ENCODE peak calls at places on chromosome 2, in six cellular contexts. X is sigmoid colon, H is A549, S is transverse colon, O is ovary, D is suprapubic skin. J is an unnamed sample.

GRCh38 chr2:43276517-43276931 is 50.1 kb upstream of the ZFP36L2 start:
- DNase-seq in S (no peak), X (no peak), H (no peak), D (peak), O (no peak), J (no peak)

GRCh38 chr2:147456729-147457128 is 388.1 kb upstream of the ACVR2A start:
- DNase-seq in X (no peak), D (no peak), S (no peak), H (no peak), O (no peak), J (no peak)

GRCh38 chr2:235098273-235098672 is 146.5 kb downstream of the SH3BP4 start:
- DNase-seq in D (no peak), H (peak), S (no peak), X (no peak), O (no peak), J (no peak)

GRCh38 chr2:37984589-37984988 is 59.5 kb downstream of the RMDN2 start:
- DNase-seq in X (no peak), H (peak), D (no peak), O (no peak), S (no peak), J (no peak)

GRCh38 chr2:104848526-104848925 is 5.4 kb upstream of the POU3F3 start:
- DNase-seq in H (no peak), O (no peak), X (no peak), D (no peak), S (no peak), J (peak)

GRCh38 chr2:23622466-23622865 is 237.5 kb downstream of the KLHL29 start:
- DNase-seq in X (peak), O (no peak), H (no peak), S (no peak), D (no peak), J (no peak)

GRCh38 chr2:53545159-53546055 is 222.2 kb upstream of the CHAC2 start:
- DNase-seq in O (no peak), D (no peak), H (no peak), X (no peak), S (no peak), J (no peak)

GRCh38 chr2:60550151-60550983 is 3.1 kb downstream of the BCL11A start:
- DNase-seq in H (peak), O (peak), S (peak), D (no peak), X (peak), J (no peak)

GRCh38 chr2:25294573-25295462 is 46.9 kb downstream of the DNMT3A start:
- DNase-seq in X (peak), O (peak), S (peak), D (peak), H (peak), J (no peak)

GRCh38 chr2:180177534-180177933 is 170.4 kb upstream of the CWC22 start:
- DNase-seq in O (no peak), X (no peak), S (no peak), D (no peak), H (no peak), J (no peak)

GRCh38 chr2:98519156-98519555 is 74.5 kb downstream of the INPP4A start:
- DNase-seq in X (peak), S (no peak), D (no peak), H (no peak), O (no peak), J (no peak)

GRCh38 chr2:217993817-217994459 is 8.9 kb downstream of the TNS1 start:
- DNase-seq in O (peak), S (peak), X (peak), D (peak), H (peak), J (no peak)

GRCh38 chr2:62370304-62371250 is 135.4 kb downstream of the TMEM17 start:
- DNase-seq in S (no peak), D (no peak), X (no peak), H (no peak), O (no peak), J (no peak)

GRCh38 chr2:232260075-232260474 is 118.5 kb upstream of the ALPP start:
- DNase-seq in D (no peak), S (no peak), X (peak), H (no peak), O (no peak), J (no peak)

GRCh38 chr2:10239561-10239967 is 63.1 kb upstream of the HPCAL1 start:
- DNase-seq in O (no peak), H (no peak), D (peak), S (no peak), X (peak), J (no peak)

GRCh38 chr2:217625475-217626245 is 377.1 kb downstream of the TNS1 start:
- DNase-seq in H (no peak), D (no peak), O (no peak), S (no peak), X (no peak), J (no peak)

GRCh38 chr2:23400703-23401102 is 15.7 kb downstream of the KLHL29 start:
- DNase-seq in S (no peak), X (no peak), H (no peak), D (no peak), O (no peak), J (no peak)

GRCh38 chr2:101759162-101759561 is 61.7 kb downstream of the MAP4K4 start:
- DNase-seq in O (no peak), S (no peak), D (no peak), H (peak), X (no peak), J (no peak)

GRCh38 chr2:174752403-174753037 is 11.8 kb downstream of the CHRNA1 start:
- DNase-seq in D (no peak), O (no peak), X (no peak), H (no peak), S (no peak), J (peak)

GRCh38 chr2:136917281-136917680 is 151.9 kb downstream of the THSD7B start:
- DNase-seq in S (no peak), O (no peak), H (no peak), D (no peak), X (no peak), J (no peak)

GRCh38 chr2:31131871-31132270 is 6.4 kb downstream of the GALNT14 start:
- DNase-seq in D (no peak), S (no peak), H (no peak), O (no peak), X (no peak), J (no peak)

GRCh38 chr2:29226375-29226774 is 111.2 kb downstream of the CLIP4 start:
- DNase-seq in X (peak), S (no peak), H (no peak), D (no peak), O (no peak), J (no peak)
- TF ChIP-seq EP300 in X (no peak), S (no peak), H (no peak), D (no peak), O (no peak), J (no peak)

DNA sequence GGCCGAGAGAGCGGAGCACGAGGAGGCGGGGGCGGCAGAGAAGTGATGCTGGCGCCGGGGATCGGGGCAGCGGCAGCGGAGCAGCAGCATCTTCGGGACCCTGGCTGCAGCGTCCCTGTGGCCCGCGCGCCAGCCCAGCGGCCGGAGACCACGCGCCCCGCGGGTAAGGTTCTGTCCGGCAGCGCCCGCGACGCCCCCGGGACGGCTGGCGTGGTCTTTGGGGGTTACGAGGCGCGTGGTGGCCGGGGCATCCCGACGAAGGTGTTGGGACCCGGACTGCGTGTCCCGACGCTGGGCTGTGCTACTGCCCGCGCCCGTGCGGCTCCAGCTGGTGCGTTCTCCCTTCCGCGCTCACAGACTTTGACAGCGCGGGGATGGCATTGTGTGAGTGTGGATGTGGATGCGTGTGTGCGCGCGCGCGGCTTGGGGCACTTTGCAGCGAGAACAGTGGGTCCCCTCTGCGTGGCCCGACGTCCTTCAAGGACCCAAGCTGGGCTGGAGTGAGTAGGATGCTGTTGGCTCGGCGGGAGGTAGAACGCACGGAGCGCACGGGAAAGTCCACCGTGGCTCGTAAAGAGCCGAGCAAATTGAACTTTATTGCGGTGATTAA is 405.0 kb downstream of the XIRP2 start:
- DNase-seq in O (no peak), D (peak), X (peak), H (peak), S (peak), J (no peak)
- TF ChIP-seq EP300 in O (no peak), D (no peak), X (no peak), H (no peak), S (no peak), J (no peak)

GRCh38 chr2:84546551-84546950 is 30.3 kb downstream of the DNAH6 start:
- DNase-seq in X (no peak), D (no peak), S (no peak), H (no peak), O (no peak), J (no peak)

GRCh38 chr2:84539729-84540128 is 23.4 kb downstream of the DNAH6 start:
- DNase-seq in H (no peak), X (no peak), D (no peak), S (no peak), O (no peak), J (no peak)

GRCh38 chr2:84550916-84551315 is 34.6 kb downstream of the DNAH6 start:
- DNase-seq in S (no peak), X (no peak), O (no peak), H (no peak), D (no peak), J (no peak)

GRCh38 chr2:84548303-84548702 is 32.0 kb downstream of the DNAH6 start:
- DNase-seq in O (no peak), D (no peak), X (no peak), S (no peak), H (no peak), J (no peak)

DNA sequence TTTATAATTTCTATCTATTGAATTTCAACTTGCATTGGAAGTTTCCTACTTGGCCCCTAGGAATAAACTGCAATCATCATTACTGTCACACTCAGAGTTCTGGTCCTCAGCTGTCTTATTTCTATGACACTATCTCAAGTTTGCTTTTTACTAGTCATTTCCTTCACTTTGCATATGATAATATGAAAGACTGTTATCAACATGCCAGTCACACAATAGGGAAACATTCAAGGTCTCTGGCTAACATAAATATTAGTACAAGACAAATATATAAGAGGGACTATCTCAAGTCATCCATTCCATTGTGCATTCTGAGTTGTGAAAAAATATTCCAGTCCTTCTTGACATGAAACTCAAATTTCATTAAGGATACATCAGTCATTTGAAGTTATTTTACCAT is 28.7 kb downstream of the DNAH6 start:
- DNase-seq in D (no peak), S (no peak), H (no peak), X (no peak), O (no peak), J (no peak)
- TF ChIP-seq EP300 in D (no peak), S (no peak), H (no peak), X (no peak), O (no peak), J (no peak)

DNA sequence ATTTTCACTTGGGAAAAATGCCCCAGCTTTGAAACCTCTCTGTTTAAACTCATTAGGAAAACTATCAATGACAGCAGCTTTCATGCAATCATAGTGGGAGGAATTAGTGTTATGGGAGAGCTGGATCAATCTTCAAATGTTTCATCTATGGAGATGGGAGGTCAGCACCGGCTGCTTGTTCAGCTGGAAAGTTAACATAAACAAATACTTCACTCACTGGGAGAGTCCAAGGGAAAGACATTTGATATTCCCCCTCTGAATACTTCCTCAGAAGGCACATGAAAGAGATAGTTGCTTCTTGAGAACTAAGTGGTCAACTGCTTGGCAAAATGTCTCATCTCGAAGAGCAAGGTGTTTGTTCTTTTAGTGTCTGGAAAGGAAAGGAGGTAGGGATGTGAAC is 7.3 kb downstream of the LYPD1 start:
- DNase-seq in H (no peak), S (no peak), X (no peak), D (no peak), O (no peak), J (no peak)
- TF ChIP-seq EP300 in H (no peak), S (no peak), X (no peak), D (no peak), O (no peak), J (no peak)

GRCh38 chr2:227780981-227781630 is 32.5 kb upstream of the CCL20 start:
- DNase-seq in S (peak), H (no peak), O (no peak), D (no peak), X (no peak), J (no peak)

GRCh38 chr2:227782804-227783203 is 30.8 kb upstream of the CCL20 start:
- DNase-seq in D (no peak), S (no peak), O (no peak), X (no peak), H (no peak), J (no peak)

GRCh38 chr2:227785293-227785692 is 28.3 kb upstream of the CCL20 start:
- DNase-seq in X (no peak), H (no peak), S (no peak), D (no peak), O (no peak), J (no peak)

GRCh38 chr2:227781841-227782240 is 31.8 kb upstream of the CCL20 start:
- DNase-seq in D (no peak), O (no peak), S (no peak), X (no peak), H (no peak), J (no peak)

GRCh38 chr2:227783404-227784138 is 30.1 kb upstream of the CCL20 start:
- DNase-seq in X (no peak), O (no peak), H (no peak), D (no peak), S (no peak), J (peak)
- TF ChIP-seq EP300 in X (no peak), O (no peak), H (no peak), D (no peak), S (no peak), J (no peak)

DNA sequence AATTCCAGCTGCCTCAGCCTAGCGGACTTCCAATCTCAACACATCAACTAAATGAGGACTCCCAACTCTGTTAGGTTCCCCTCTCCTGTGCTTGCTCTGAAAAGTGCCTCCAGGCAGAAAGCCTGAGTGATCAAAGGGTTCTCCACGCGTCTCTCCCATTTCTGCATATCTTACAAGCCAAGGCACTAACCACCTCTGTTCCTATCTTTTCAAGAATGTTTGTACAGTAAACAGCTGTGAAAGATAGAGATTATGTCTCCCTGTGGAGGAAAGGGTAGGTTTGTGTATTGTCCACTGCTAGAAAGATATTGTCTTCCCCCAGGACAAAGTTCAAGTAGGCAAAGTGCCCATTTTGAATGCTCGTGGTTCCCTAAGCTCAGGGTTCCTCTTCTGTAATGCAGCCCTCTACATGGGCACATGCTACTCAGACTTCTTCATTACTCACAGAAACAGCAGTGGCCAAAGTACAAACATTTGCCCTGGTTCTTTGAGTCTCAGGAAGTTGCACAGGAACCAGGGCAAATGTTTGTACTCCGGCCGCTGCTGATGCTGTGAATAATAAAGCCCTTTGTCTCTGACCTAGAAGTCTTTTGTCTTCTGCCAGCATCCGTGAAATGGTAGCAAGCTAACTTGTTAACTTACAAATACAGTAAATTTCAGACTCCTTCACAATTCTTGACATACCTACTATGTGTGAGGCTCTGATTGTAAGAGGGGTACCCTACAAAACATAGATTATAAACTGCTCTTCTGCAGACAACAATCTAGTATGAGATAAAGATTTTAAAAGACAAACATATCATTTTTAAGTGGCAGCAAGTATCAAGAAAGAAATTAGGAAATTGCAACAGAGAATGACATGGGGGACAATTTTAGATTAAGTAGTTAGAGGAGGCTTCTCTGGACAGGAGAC is 44.5 kb downstream of the PKDCC start:
- DNase-seq in O (no peak), D (no peak), H (peak), X (no peak), S (peak), J (no peak)
- TF ChIP-seq EP300 in O (no peak), D (no peak), H (no peak), X (no peak), S (no peak), J (no peak)

DNA sequence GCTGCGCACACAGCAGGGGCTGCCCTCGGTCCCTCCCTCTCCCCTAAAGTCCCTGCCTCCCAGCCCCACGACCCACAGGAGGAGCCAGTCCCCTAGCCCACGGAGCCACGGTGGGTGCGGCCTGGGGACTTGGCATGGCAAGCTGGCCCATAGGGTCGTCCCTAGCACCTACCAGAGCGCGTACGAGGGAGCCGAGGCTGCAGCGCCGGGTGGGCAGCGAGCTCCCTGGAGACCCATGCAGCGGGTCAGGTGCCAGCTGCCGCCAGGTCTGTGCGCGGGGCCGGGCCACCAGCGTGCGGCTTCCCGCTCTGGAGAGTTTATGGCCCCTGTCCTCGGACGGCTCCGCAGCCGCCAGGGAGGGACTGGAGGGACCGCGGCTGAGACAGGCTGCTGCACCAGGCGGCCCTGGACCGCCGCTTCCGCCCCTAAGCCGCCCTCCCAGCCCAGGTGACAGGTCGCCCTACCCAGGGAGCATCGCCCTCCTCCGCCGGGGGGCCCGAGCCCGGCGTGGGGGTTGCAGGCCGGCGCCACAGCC is 273.6 kb downstream of the CCDC74A start:
- DNase-seq in S (no peak), H (no peak), X (no peak), O (no peak), D (no peak), J (no peak)
- TF ChIP-seq EP300 in S (no peak), H (no peak), X (no peak), O (no peak), D (no peak), J (no peak)

GRCh38 chr2:128607440-128607839 is 288.8 kb upstream of the HS6ST1 start:
- DNase-seq in X (peak), S (no peak), O (no peak), D (peak), H (no peak), J (no peak)

GRCh38 chr2:128605931-128606330 is 287.3 kb upstream of the HS6ST1 start:
- DNase-seq in X (peak), D (peak), O (no peak), H (no peak), S (no peak), J (no peak)

GRCh38 chr2:128606837-128607236 is 288.2 kb upstream of the HS6ST1 start:
- DNase-seq in D (peak), H (no peak), O (no peak), X (peak), S (no peak), J (no peak)

GRCh38 chr2:128608911-128609880 is 290.5 kb upstream of the HS6ST1 start:
- DNase-seq in O (no peak), H (no peak), X (peak), D (peak), S (no peak), J (no peak)

DNA sequence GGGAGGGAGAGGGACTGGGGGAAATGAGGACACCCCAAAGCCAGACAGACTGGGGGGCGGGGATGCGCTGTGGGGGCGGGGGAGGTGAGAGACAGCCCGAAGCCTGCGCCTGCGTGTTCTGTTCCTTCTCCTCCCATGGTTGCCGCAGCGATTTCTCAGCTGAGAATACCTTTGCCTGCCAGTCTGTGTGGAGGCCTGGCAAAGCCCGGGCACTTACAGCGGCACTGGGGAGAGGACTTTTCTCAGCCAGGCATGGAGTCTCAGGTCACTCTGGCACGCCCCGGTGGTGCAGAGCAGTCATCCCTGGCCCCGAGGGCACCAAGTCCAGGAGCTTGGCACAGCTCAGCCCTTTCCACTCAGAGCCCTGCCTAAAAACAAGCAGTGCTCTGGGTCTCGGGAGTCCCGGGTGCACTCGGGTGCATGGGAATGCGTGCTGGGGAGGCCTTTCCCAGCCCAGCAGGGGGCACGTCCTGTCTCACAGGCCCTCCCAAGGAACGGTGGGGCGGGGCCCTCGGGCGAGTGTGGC is 289.4 kb upstream of the HS6ST1 start:
- DNase-seq in S (no peak), O (no peak), H (no peak), D (peak), X (peak), J (no peak)
- TF ChIP-seq EP300 in S (no peak), O (no peak), H (no peak), D (no peak), X (no peak), J (no peak)